ENCODE peak calls at places on chromosomes 2 and 18, in six cellular contexts. L, S, N, J, B and G are unnamed samples.

GRCh38 chr18:58863539-58864145 is 1.0 kb upstream of the ZNF532 start:
- DNase-seq in L (peak; percentile 56), S (peak; percentile 15), N (peak; percentile 44), J (no peak), B (peak; percentile 46), G (peak; percentile 66)

GRCh38 chr2:219968685-219969345 is 341.4 kb downstream of the SLC4A3 start:
- DNase-seq in L (no peak), S (no peak), N (no peak), J (no peak), B (peak; percentile 71), G (no peak)

GRCh38 chr2:162324953-162325352 is 6.5 kb upstream of the IFIH1 start:
- DNase-seq in L (no peak), S (no peak), N (no peak), J (no peak), B (no peak), G (no peak)

GRCh38 chr2:219060821-219061791 is at the start of gene IHH:
- DNase-seq in L (no peak), S (no peak), N (peak; percentile 23), J (no peak), B (peak; percentile 6), G (peak; percentile 80)

GRCh38 chr2:102449370-102449974 is 23.6 kb upstream of the SLC9A4 start:
- DNase-seq in L (peak; percentile 41), S (peak; percentile 51), N (peak; percentile 63), J (peak; percentile 19), B (peak; percentile 25), G (peak; percentile 40)

GRCh38 chr2:38190542-38191218 is 114.7 kb upstream of the CYP1B1 start:
- DNase-seq in L (no peak), S (no peak), N (no peak), J (no peak), B (peak; percentile 97), G (no peak)

GRCh38 chr2:169069341-169069740 is at the start of gene DHRS9:
- DNase-seq in L (no peak), S (peak; percentile 36), N (no peak), J (no peak), B (peak; percentile 89), G (no peak)

GRCh38 chr2:200613692-200614091 is 27.9 kb downstream of the AOX1 start:
- DNase-seq in L (no peak), S (no peak), N (no peak), J (no peak), B (no peak), G (no peak)

GRCh38 chr2:218979846-218980738 is 4.9 kb downstream of the FEV start:
- DNase-seq in L (peak; percentile 85), S (peak; percentile 84), N (peak; percentile 93), J (peak; percentile 57), B (peak; percentile 66), G (peak; percentile 90)

GRCh38 chr2:37189452-37190153 is 1.1 kb upstream of the SULT6B1 start:
- DNase-seq in L (no peak), S (no peak), N (no peak), J (no peak), B (peak; percentile 87), G (no peak)

GRCh38 chr2:182980115-182980514 is 58.1 kb downstream of the NCKAP1 start:
- DNase-seq in L (no peak), S (no peak), N (no peak), J (no peak), B (peak; percentile 37), G (no peak)

GRCh38 chr2:26327291-26328272 is 18.4 kb upstream of the SELENOI start:
- DNase-seq in L (no peak), S (no peak), N (no peak), J (no peak), B (peak; percentile 30), G (no peak)

GRCh38 chr2:135913726-135914365 is 37.6 kb upstream of the MCM6 start:
- DNase-seq in L (no peak), S (no peak), N (peak; percentile 34), J (no peak), B (peak; percentile 24), G (no peak)

GRCh38 chr2:181738483-181739015 is 58.2 kb upstream of the NEUROD1 start:
- DNase-seq in L (no peak), S (no peak), N (no peak), J (no peak), B (no peak), G (no peak)

GRCh38 chr18:10718809-10719208 is 193.0 kb downstream of the NAPG start:
- DNase-seq in L (no peak), S (no peak), N (no peak), J (no peak), B (no peak), G (no peak)